ENCODE peak calls at places on chromosomes 7 and 10, in nine cellular contexts. M is AG04450, E is NCI-H345, R is AG10803, C is ecto neural progenitor cell, D is SK-MEL-5, S is pulmonary artery endothelial cell, A is epithelial cell of esophagus, U is NCI-H82. O is an unnamed sample.

GRCh38 chr7:139542308-139543151 is 19.0 kb downstream of the CLEC2L start:
- DNase-seq in R (no peak), A (no peak), M (no peak), S (no peak), C (no peak), D (no peak), U (no peak), E (no peak), O (no peak)

GRCh38 chr7:151897201-151897711 is 20.3 kb upstream of the PRKAG2 start:
- DNase-seq in U (peak), A (no peak), S (no peak), D (no peak), E (no peak), R (no peak), M (no peak), C (no peak), O (no peak)

GRCh38 chr7:138979226-138979979 is 1.8 kb downstream of the KIAA1549 start:
- DNase-seq in E (peak), R (peak), A (peak), D (peak), M (no peak), S (no peak), U (peak), C (no peak), O (no peak)

GRCh38 chr10:89480047-89480446 is 55.3 kb downstream of the SLC16A12 start:
- DNase-seq in A (no peak), M (no peak), C (no peak), D (no peak), R (peak), S (no peak), U (no peak), E (no peak), O (no peak)

GRCh38 chr10:62482581-62482980 is 108.4 kb downstream of the ZNF365 start:
- DNase-seq in C (no peak), R (no peak), U (no peak), D (no peak), A (no peak), E (no peak), S (no peak), M (no peak), O (no peak)

GRCh38 chr7:121303422-121304171 is 25.2 kb upstream of the WNT16 start:
- DNase-seq in E (no peak), S (no peak), A (no peak), M (no peak), D (no peak), C (no peak), R (no peak), U (no peak), O (no peak)

GRCh38 chr10:102517553-102517952 is 13.8 kb downstream of the SUFU start:
- DNase-seq in R (peak), D (no peak), M (peak), A (no peak), S (no peak), C (no peak), E (no peak), U (no peak), O (no peak)

GRCh38 chr10:29804025-29804852 is 169.5 kb upstream of the SVIL start:
- DNase-seq in M (peak), S (peak), D (peak), C (no peak), E (peak), A (peak), U (no peak), R (peak), O (peak)

GRCh38 chr10:30861976-30862375 is 169.7 kb downstream of the ZNF438 start:
- DNase-seq in S (no peak), U (no peak), R (no peak), D (no peak), A (no peak), C (no peak), M (no peak), E (no peak), O (no peak)

GRCh38 chr10:67925449-67926005 is 41.1 kb downstream of the SIRT1 start:
- DNase-seq in C (no peak), D (no peak), E (no peak), M (peak), R (peak), A (peak), U (no peak), S (no peak), O (no peak)

GRCh38 chr10:79005126-79005820 is 63.5 kb upstream of the ZMIZ1 start:
- DNase-seq in A (no peak), S (no peak), U (no peak), M (no peak), R (no peak), C (no peak), D (no peak), E (no peak), O (no peak)

GRCh38 chr10:4617626-4618025 is 208.4 kb upstream of the AKR1E2 start:
- DNase-seq in R (no peak), D (no peak), S (no peak), U (no peak), A (no peak), M (no peak), C (no peak), E (no peak), O (no peak)

GRCh38 chr7:102829075-102829474 is 80.3 kb downstream of the FAM185A start:
- DNase-seq in R (no peak), M (no peak), U (no peak), D (no peak), E (no peak), S (no peak), A (no peak), C (no peak), O (no peak)

GRCh38 chr10:108592926-108593325 is 1330.4 kb downstream of the XPNPEP1 start:
- DNase-seq in E (no peak), C (no peak), M (no peak), R (no peak), S (no peak), A (no peak), U (no peak), D (no peak), O (no peak)

GRCh38 chr7:3591150-3591549 is 290.1 kb downstream of the SDK1 start:
- DNase-seq in A (no peak), C (no peak), S (no peak), M (no peak), R (no peak), U (no peak), D (no peak), E (no peak), O (no peak)

GRCh38 chr7:7761340-7761973 is 43.0 kb upstream of the RPA3 start:
- DNase-seq in S (peak), D (peak), C (no peak), M (no peak), A (peak), U (peak), E (no peak), R (peak), O (no peak)

GRCh38 chr10:22333167-22333566 is 12.1 kb upstream of the SPAG6 start:
- DNase-seq in C (no peak), U (no peak), R (no peak), A (no peak), S (no peak), M (no peak), D (no peak), E (no peak), O (no peak)

O was measured in osteocyte.